ENCODE peak calls at places on chromosomes 11 and 22, in four cellular contexts. V is cardiac fibroblast; Y is stimulated activated naive CD8-positive, alpha-beta T cell treated with anti-CD3 and anti-CD28 coated beads, Interleukin-15, Interleukin-2, amounts not matched to agents 100 U/mL and 50 U/mL, for 24 hours; I is left ventricle myocardium inferior. R is an unnamed sample.

GRCh38 chr22:39960791-39961746 is 872 bp downstream of the TMA7B start:
- DNase-seq in V (peak), Y (peak), I (no peak), R (peak)

GRCh38 chr11:2940930-2941821 is 12.0 kb upstream of the PHLDA2 start:
- DNase-seq in V (no peak), Y (no peak), I (no peak), R (no peak)

GRCh38 chr11:12085371-12086251 is 24.8 kb upstream of the MICAL2 start:
- DNase-seq in V (peak), Y (no peak), I (no peak), R (no peak)

GRCh38 chr22:23216331-23217170 is 36.2 kb downstream of the BCR start:
- DNase-seq in V (no peak), Y (peak), I (no peak), R (peak)

GRCh38 chr11:111589114-111589513 is 13.1 kb upstream of the SIK2 start:
- DNase-seq in V (no peak), Y (no peak), I (no peak), R (no peak)

GRCh38 chr11:80156062-80156461 is 715.2 kb upstream of the TENM4 start:
- DNase-seq in V (no peak), Y (no peak), I (no peak), R (no peak)

GRCh38 chr22:40553014-40553579 is 83.4 kb downstream of the MRTFA start:
- DNase-seq in V (no peak), Y (no peak), I (no peak), R (no peak)

GRCh38 chr11:128824199-128825049 is 42.7 kb downstream of the KCNJ1 start:
- DNase-seq in V (peak), Y (no peak), I (no peak), R (no peak)

GRCh38 chr22:41094036-41094435 is 1.6 kb downstream of the EP300 start:
- DNase-seq in V (peak), Y (no peak), I (no peak), R (no peak)

GRCh38 chr22:50059185-50059880 is 1.2 kb upstream of the TTLL8 start:
- DNase-seq in V (peak), Y (no peak), I (no peak), R (no peak)

GRCh38 chr11:64722141-64723050 is 601 bp downstream of the NRXN2 start:
- DNase-seq in V (no peak), Y (no peak), I (no peak), R (no peak)

GRCh38 chr11:123474994-123475393 is 44.9 kb downstream of the GRAMD1B start:
- DNase-seq in V (peak), Y (no peak), I (no peak), R (no peak)

GRCh38 chr11:110435780-110436717 is 6.3 kb downstream of the FDX1 start:
- DNase-seq in V (peak), Y (no peak), I (no peak), R (no peak)

GRCh38 chr11:119295178-119295577 is 21.8 kb downstream of the MCAM start:
- DNase-seq in V (peak), Y (no peak), I (no peak), R (no peak)

GRCh38 chr11:78292109-78292803 is 103.5 kb downstream of the USP35 start:
- DNase-seq in V (no peak), Y (no peak), I (no peak), R (peak)

GRCh38 chr11:111324277-111324720 is 26.0 kb downstream of the POU2AF3 start:
- DNase-seq in V (peak), Y (no peak), I (no peak), R (no peak)

GRCh38 chr11:108973402-108974119 is 308.7 kb downstream of the DDX10 start:
- DNase-seq in V (peak), Y (no peak), I (no peak), R (no peak)

GRCh38 chr11:37712246-37712645 is 1114.2 kb upstream of the RAG2 start:
- DNase-seq in V (peak), Y (no peak), I (no peak), R (no peak)

GRCh38 chr22:40022536-40023225 is 27.9 kb downstream of the FAM83F start:
- DNase-seq in V (no peak), Y (no peak), I (no peak), R (no peak)

GRCh38 chr22:42919199-42919598 is 62.1 kb upstream of the ARFGAP3 start:
- DNase-seq in V (no peak), Y (peak), I (no peak), R (no peak)

GRCh38 chr11:86449993-86450629 is 75.4 kb downstream of the CCDC81 start:
- DNase-seq in V (no peak), Y (no peak), I (no peak), R (no peak)

GRCh38 chr11:73384871-73385692 is 8.9 kb downstream of the RELT start:
- DNase-seq in V (no peak), Y (peak), I (peak), R (peak)

GRCh38 chr11:29490951-29491350 is 525.9 kb downstream of the KCNA4 start:
- DNase-seq in V (no peak), Y (no peak), I (no peak), R (no peak)

GRCh38 chr11:45655831-45656230 is 9.6 kb downstream of the CHST1 start:
- DNase-seq in V (no peak), Y (no peak), I (no peak), R (no peak)

GRCh38 chr11:78076733-78077403 is 2.8 kb downstream of the NDUFC2 start:
- DNase-seq in V (no peak), Y (no peak), I (no peak), R (no peak)